ENCODE peak calls at places on chromosomes 11 and 22, in four cellular contexts. One of them, this sample, is unnamed.

GRCh38 chr11:134270250-134270714 is 5.9 kb upstream of the GLB1L3 start:
- DNase-seq in CD4-positive, alpha-beta T cell: no peak
- DNase-seq in naive thymus-derived CD4-positive, alpha-beta T cell: peak; percentile 27
- DNase-seq in right lobe of liver: no peak
- DNase-seq in this sample: no peak

GRCh38 chr22:47102081-47102480 is 339.6 kb downstream of the TBC1D22A start:
- DNase-seq in naive thymus-derived CD4-positive, alpha-beta T cell: no peak
- DNase-seq in CD4-positive, alpha-beta T cell: no peak
- DNase-seq in right lobe of liver: no peak
- DNase-seq in this sample: no peak

GRCh38 chr11:102767800-102768199 is 12.6 kb downstream of the MMP10 start:
- DNase-seq in CD4-positive, alpha-beta T cell: no peak
- DNase-seq in right lobe of liver: no peak
- DNase-seq in naive thymus-derived CD4-positive, alpha-beta T cell: no peak
- DNase-seq in this sample: peak; percentile 39

GRCh38 chr22:31681625-31682345 is 19.8 kb upstream of the PISD start:
- DNase-seq in CD4-positive, alpha-beta T cell: no peak
- DNase-seq in right lobe of liver: no peak
- DNase-seq in naive thymus-derived CD4-positive, alpha-beta T cell: no peak
- DNase-seq in this sample: no peak

GRCh38 chr11:92136792-92137191 is 87.8 kb upstream of the FAT3 start:
- DNase-seq in naive thymus-derived CD4-positive, alpha-beta T cell: no peak
- DNase-seq in CD4-positive, alpha-beta T cell: no peak
- DNase-seq in right lobe of liver: no peak
- DNase-seq in this sample: no peak

GRCh38 chr11:250274-250673 is 13.5 kb downstream of the PSMD13 start:
- DNase-seq in right lobe of liver: no peak
- DNase-seq in CD4-positive, alpha-beta T cell: no peak
- DNase-seq in naive thymus-derived CD4-positive, alpha-beta T cell: no peak
- DNase-seq in this sample: no peak

GRCh38 chr11:5476184-5476819 is 12.2 kb upstream of the OR52D1 start:
- DNase-seq in right lobe of liver: no peak
- DNase-seq in naive thymus-derived CD4-positive, alpha-beta T cell: no peak
- DNase-seq in CD4-positive, alpha-beta T cell: peak; percentile 3
- DNase-seq in this sample: no peak

GRCh38 chr11:126698576-126698975 is 302.0 kb downstream of the KIRREL3 start:
- DNase-seq in CD4-positive, alpha-beta T cell: no peak
- DNase-seq in right lobe of liver: no peak
- DNase-seq in naive thymus-derived CD4-positive, alpha-beta T cell: no peak
- DNase-seq in this sample: no peak

GRCh38 chr22:24186352-24186740 is 5.1 kb downstream of the SUSD2 start:
- DNase-seq in right lobe of liver: peak; percentile 47
- DNase-seq in naive thymus-derived CD4-positive, alpha-beta T cell: no peak
- DNase-seq in CD4-positive, alpha-beta T cell: no peak
- DNase-seq in this sample: peak; percentile 8

GRCh38 chr11:119028346-119029068 is 2.2 kb downstream of the SLC37A4 start:
- DNase-seq in right lobe of liver: peak; percentile 89
- DNase-seq in naive thymus-derived CD4-positive, alpha-beta T cell: no peak
- DNase-seq in CD4-positive, alpha-beta T cell: no peak
- DNase-seq in this sample: no peak

GRCh38 chr11:119030329-119031047 is at the start of gene SLC37A4:
- DNase-seq in CD4-positive, alpha-beta T cell: peak; percentile 100
- DNase-seq in right lobe of liver: peak; percentile 99
- DNase-seq in naive thymus-derived CD4-positive, alpha-beta T cell: peak; percentile 96
- DNase-seq in this sample: peak; percentile 98

GRCh38 chr11:119030029-119030328 is 698 bp downstream of the SLC37A4 start:
- DNase-seq in naive thymus-derived CD4-positive, alpha-beta T cell: no peak
- DNase-seq in CD4-positive, alpha-beta T cell: no peak
- DNase-seq in right lobe of liver: no peak
- DNase-seq in this sample: no peak

GRCh38 chr11:119029069-119029339 is 1.7 kb downstream of the SLC37A4 start:
- DNase-seq in CD4-positive, alpha-beta T cell: no peak
- DNase-seq in right lobe of liver: no peak
- DNase-seq in naive thymus-derived CD4-positive, alpha-beta T cell: no peak
- DNase-seq in this sample: no peak

GRCh38 chr11:119029340-119030028 is 1.2 kb downstream of the SLC37A4 start:
- DNase-seq in naive thymus-derived CD4-positive, alpha-beta T cell: no peak
- DNase-seq in CD4-positive, alpha-beta T cell: no peak
- DNase-seq in right lobe of liver: peak; percentile 87
- DNase-seq in this sample: no peak
- H3K27ac ChIP-seq in naive thymus-derived CD4-positive, alpha-beta T cell: peak overlapping the region; percentile 79
- H3K27ac ChIP-seq in CD4-positive, alpha-beta T cell: peak overlapping the region; percentile 74
- H3K27ac ChIP-seq in right lobe of liver: peak overlapping the region; percentile 86
- H3K27ac ChIP-seq in this sample: no peak overlapping the region

GRCh38 chr11:72718101-72718501 is 34.1 kb downstream of the ARAP1 start:
- DNase-seq in CD4-positive, alpha-beta T cell: no peak
- DNase-seq in right lobe of liver: no peak
- DNase-seq in naive thymus-derived CD4-positive, alpha-beta T cell: no peak
- DNase-seq in this sample: no peak
- H3K27ac ChIP-seq in CD4-positive, alpha-beta T cell: no peak overlapping the region
- H3K27ac ChIP-seq in right lobe of liver: no peak overlapping the region
- H3K27ac ChIP-seq in naive thymus-derived CD4-positive, alpha-beta T cell: no peak overlapping the region
- H3K27ac ChIP-seq in this sample: peak overlapping the region; percentile 14

GRCh38 chr22:36758792-36759271 is 17.1 kb downstream of the IFT27 start:
- DNase-seq in naive thymus-derived CD4-positive, alpha-beta T cell: no peak
- DNase-seq in right lobe of liver: no peak
- DNase-seq in CD4-positive, alpha-beta T cell: no peak
- DNase-seq in this sample: no peak
- H3K27ac ChIP-seq in naive thymus-derived CD4-positive, alpha-beta T cell: no peak overlapping the region
- H3K27ac ChIP-seq in right lobe of liver: no peak overlapping the region
- H3K27ac ChIP-seq in CD4-positive, alpha-beta T cell: no peak overlapping the region
- H3K27ac ChIP-seq in this sample: no peak overlapping the region

GRCh38 chr22:42924436-42924835 is 67.4 kb upstream of the ARFGAP3 start:
- DNase-seq in right lobe of liver: no peak
- DNase-seq in CD4-positive, alpha-beta T cell: no peak
- DNase-seq in naive thymus-derived CD4-positive, alpha-beta T cell: no peak
- DNase-seq in this sample: no peak

GRCh38 chr22:42925598-42925997 is 68.5 kb upstream of the ARFGAP3 start:
- DNase-seq in right lobe of liver: no peak
- DNase-seq in naive thymus-derived CD4-positive, alpha-beta T cell: no peak
- DNase-seq in CD4-positive, alpha-beta T cell: no peak
- DNase-seq in this sample: no peak

GRCh38 chr22:42926768-42927167 is 69.7 kb upstream of the ARFGAP3 start:
- DNase-seq in right lobe of liver: no peak
- DNase-seq in naive thymus-derived CD4-positive, alpha-beta T cell: no peak
- DNase-seq in CD4-positive, alpha-beta T cell: no peak
- DNase-seq in this sample: no peak

GRCh38 chr22:42927966-42928365 is 70.9 kb upstream of the ARFGAP3 start:
- DNase-seq in right lobe of liver: no peak
- DNase-seq in CD4-positive, alpha-beta T cell: no peak
- DNase-seq in naive thymus-derived CD4-positive, alpha-beta T cell: no peak
- DNase-seq in this sample: no peak

DNA sequence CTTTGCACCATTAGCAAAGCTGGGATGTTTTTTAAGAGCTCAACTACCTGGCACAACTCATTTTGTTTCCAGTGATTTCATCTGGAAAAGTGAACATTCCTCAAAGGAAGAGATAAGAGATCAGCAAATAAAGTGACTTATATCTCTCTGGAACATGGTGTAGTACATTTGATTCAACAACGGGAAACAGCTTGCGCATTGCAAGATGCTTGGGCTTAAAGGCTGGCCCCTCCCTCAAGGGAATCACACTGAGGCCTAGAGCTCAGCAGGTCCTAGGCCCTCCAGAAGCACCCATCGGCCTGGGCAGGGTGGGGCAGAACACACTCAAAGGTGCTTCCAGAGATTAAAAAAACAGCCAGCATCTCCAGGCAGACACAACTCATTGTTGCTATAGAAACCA is 69.0 kb upstream of the ARFGAP3 start:
- DNase-seq in naive thymus-derived CD4-positive, alpha-beta T cell: no peak
- DNase-seq in right lobe of liver: no peak
- DNase-seq in CD4-positive, alpha-beta T cell: no peak
- DNase-seq in this sample: peak; percentile 56
- H3K27ac ChIP-seq in naive thymus-derived CD4-positive, alpha-beta T cell: no peak overlapping the region
- H3K27ac ChIP-seq in right lobe of liver: no peak overlapping the region
- H3K27ac ChIP-seq in CD4-positive, alpha-beta T cell: no peak overlapping the region
- H3K27ac ChIP-seq in this sample: peak overlapping the region; percentile 51

This sample was measured in right cardiac atrium.